ENCODE peak calls at places on chromosomes 5 and 9, in four cellular contexts. X is left ventricle myocardium inferior, D is heart right ventricle, U is cardiac muscle cell. W is an unnamed sample.

GRCh38 chr9:7376838-7377237 is 422.7 kb downstream of the DMAC1 start:
- DNase-seq in X (no peak), D (no peak), U (peak; percentile 27), W (no peak)

GRCh38 chr5:27472000-27472763 is 433.8 kb upstream of the CDH9 start:
- DNase-seq in X (no peak), D (no peak), U (peak; percentile 2), W (no peak)

GRCh38 chr5:141875022-141875740 is 3.0 kb downstream of the PCDH1 start:
- DNase-seq in X (peak; percentile 13), D (no peak), U (no peak), W (no peak)

GRCh38 chr5:127400524-127400923 is 109.9 kb downstream of the MEGF10 start:
- DNase-seq in X (no peak), D (no peak), U (no peak), W (no peak)

GRCh38 chr5:168340487-168340886 is 49.0 kb downstream of the WWC1 start:
- DNase-seq in X (no peak), D (no peak), U (no peak), W (no peak)

GRCh38 chr9:123400926-123401503 is 45.0 kb downstream of the CRB2 start:
- DNase-seq in X (no peak), D (peak; percentile 19), U (no peak), W (no peak)

GRCh38 chr5:72392326-72392733 is 72.2 kb downstream of the PTCD2 start:
- DNase-seq in X (no peak), D (peak; percentile 31), U (no peak), W (no peak)

GRCh38 chr5:103962023-103962422 is 399.4 kb upstream of the NUDT12 start:
- DNase-seq in X (no peak), D (no peak), U (no peak), W (no peak)

GRCh38 chr5:68711311-68712200 is 382.3 kb upstream of the SLC30A5 start:
- DNase-seq in X (no peak), D (no peak), U (no peak), W (no peak)

GRCh38 chr9:76537150-76537646 is 78.2 kb downstream of the GCNT1 start:
- DNase-seq in X (peak; percentile 36), D (peak; percentile 34), U (peak; percentile 30), W (no peak)

GRCh38 chr9:111036946-111037743 is 1.1 kb downstream of the LPAR1 start:
- DNase-seq in X (no peak), D (no peak), U (peak; percentile 57), W (no peak)

GRCh38 chr9:111036068-111036789 is 2.0 kb downstream of the LPAR1 start:
- DNase-seq in X (peak; percentile 66), D (peak; percentile 34), U (peak; percentile 62), W (peak; percentile 39)

GRCh38 chr9:111038336-111039202 is at the start of gene LPAR1:
- DNase-seq in X (peak; percentile 69), D (peak; percentile 18), U (peak; percentile 72), W (peak; percentile 46)

GRCh38 chr9:111039203-111039907 is 1.1 kb upstream of the LPAR1 start:
- DNase-seq in X (no peak), D (no peak), U (no peak), W (no peak)

DNA sequence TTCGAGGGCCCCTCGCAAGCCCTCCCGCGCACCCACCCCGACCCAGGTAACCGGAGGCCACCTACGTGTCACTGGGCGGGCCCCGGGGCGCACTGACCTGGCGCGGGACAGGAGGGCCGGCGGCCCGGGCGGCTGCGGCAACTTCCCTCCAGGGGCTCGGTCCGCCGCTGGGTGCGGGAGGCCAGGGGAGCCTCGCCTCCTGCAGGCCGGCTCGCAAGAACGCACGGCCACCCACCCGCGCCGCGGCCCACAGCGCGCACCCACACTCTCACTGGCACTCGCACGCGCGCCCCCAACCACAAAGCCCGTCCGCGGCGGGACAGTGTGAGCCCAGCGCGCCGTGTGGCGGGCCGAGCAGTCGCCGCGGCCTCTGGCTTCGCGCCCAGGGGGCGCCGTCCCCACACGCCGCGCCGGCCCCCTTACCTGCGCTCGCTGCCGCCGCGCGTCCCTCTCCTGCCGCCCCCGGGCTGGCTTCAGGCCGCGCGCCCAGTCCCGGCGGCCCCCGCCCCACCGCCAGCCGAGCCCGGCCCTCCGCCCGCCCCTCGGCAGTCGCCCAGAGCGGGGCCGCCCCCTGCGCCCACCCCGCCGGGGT is 430 bp downstream of the LPAR1 start:
- DNase-seq in X (peak; percentile 21), D (no peak), U (peak; percentile 57), W (no peak)
- H3K27ac ChIP-seq in X (peak overlapping the region; percentile 82), D (peak overlapping the region; percentile 71), U (no peak overlapping the region), W (peak overlapping the region; percentile 43)

GRCh38 chr5:32244017-32244416 is 68.7 kb downstream of the MTMR12 start:
- DNase-seq in X (no peak), D (no peak), U (no peak), W (no peak)

GRCh38 chr5:32239385-32239784 is 65.3 kb upstream of the GOLPH3 start:
- DNase-seq in X (no peak), D (no peak), U (no peak), W (no peak)

GRCh38 chr5:32245742-32246141 is 67.0 kb downstream of the MTMR12 start:
- DNase-seq in X (no peak), D (no peak), U (no peak), W (no peak)

DNA sequence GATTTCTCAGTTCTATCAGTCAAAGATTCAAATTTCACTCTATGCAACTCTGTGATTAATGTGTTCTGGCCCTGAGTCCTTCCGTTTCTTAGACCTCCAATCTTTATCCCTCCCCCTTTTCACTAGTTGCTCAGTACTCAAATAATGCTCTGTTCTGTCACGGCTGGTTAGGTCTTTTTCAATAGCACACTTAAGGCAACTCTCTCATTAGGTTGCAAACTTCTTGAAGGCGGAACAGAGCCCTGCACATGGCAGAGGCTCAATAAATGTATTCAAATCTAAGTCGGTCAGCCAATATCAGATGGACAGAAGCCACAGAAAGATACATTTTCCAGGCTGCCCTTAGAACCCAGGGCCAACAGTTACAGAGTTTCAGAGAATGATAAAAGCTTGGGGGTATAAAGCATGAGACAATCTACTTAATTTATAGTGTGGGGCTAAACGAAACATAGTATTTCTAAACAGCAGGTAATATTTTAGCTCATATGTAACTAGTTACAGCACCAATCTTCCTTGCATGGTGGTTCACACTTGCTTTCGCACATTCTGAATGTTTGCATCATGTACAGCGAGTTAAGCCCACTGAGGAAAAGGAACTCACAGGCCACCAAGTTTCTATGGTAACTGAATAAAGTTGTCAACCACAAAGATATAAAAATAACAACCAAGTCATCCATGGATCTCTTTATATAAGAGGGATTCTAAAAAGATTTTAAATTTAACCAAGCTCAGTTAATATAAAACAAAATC is 67.1 kb upstream of the GOLPH3 start:
- DNase-seq in X (no peak), D (no peak), U (no peak), W (no peak)
- H3K36me3 ChIP-seq in X (peaks cover 88% of the 10 kb centered on the region), D (no peaks in the 10 kb centered on the region), U (peaks cover 31% of the 10 kb centered on the region), W (peaks cover 34% of the 10 kb centered on the region)

DNA sequence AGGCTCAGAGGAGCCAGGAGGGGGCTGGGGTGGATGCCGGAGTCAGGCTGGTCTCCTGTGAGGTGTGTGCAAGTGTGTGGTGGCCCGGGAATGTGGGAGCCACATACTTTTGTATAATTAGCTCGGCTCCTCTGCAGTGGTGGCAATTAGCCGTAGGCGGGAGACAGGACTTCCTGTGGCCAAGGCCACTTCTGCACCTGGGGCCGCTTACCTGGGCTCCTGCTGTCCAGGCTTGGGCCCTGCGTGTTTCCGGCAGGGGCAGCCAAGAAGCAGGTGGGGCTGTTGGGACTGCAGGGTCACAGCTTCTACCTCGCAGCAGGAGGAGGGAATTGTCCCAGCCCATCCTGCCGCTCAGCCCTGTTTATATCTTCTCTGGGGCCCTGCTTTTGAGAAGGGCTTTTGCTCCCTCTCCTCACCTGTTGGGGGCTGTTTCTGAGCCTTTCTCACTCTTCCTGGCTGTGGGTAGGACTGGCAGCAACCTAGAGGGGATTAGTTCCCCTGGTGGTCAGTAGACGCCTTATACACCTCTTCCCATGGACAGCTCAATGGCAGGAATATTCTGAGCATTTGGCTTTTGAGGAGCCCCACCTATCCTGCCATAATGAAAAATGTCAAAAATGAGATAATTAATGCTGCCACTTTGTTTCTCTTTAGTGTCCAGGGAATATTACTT is 145.4 kb upstream of the PITX1 start:
- DNase-seq in X (no peak), D (no peak), U (no peak), W (no peak)
- TF ChIP-seq CTCF in X (no peak), D (no peak), U (no peak), W (no peak)

GRCh38 chr5:157592594-157592993 is 17.0 kb upstream of the ADAM19 start:
- DNase-seq in X (no peak), D (no peak), U (no peak), W (no peak)
- H3K27ac ChIP-seq in X (peak overlapping the region; percentile 28), D (no peak overlapping the region), U (no peak overlapping the region), W (no peak overlapping the region)

DNA sequence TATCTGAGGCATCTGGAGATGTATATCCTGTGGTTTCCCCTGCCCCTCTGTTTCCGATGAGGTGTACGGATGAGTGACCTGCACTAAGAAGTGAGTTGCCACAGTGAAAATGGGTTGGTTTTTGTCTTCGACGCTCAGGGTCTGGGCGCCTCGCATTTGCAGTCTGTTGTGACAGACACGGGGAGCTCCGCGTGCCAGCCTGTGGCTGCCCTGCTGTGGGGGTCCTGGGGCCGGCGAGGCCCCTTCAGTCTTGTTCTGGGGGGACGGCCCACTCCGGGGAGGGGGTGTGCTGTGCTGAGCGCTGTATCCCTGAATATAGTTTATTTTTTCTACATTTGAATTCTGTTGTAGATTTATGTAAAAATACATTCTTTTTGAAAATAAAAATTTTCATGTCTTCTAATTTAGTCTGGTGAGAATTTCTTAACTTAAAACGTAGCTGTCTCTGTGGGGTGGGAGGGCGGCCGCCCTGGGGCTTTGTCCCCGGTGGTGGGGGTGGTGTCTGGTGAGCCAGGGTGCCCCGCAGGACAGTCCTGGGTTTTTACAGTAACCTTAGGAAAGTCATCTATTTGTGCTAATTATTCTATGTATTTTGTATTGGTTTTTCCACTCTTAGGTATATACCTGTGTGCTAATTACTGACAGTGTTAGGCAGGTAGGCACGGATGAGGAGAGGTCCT is 4.7 kb downstream of the RNU6ATAC start:
- DNase-seq in X (no peak), D (no peak), U (no peak), W (no peak)
- H3K36me3 ChIP-seq in X (peaks cover 44% of the 10 kb centered on the region), D (no peaks in the 10 kb centered on the region), U (peaks cover 30% of the 10 kb centered on the region), W (peaks cover 46% of the 10 kb centered on the region)

DNA sequence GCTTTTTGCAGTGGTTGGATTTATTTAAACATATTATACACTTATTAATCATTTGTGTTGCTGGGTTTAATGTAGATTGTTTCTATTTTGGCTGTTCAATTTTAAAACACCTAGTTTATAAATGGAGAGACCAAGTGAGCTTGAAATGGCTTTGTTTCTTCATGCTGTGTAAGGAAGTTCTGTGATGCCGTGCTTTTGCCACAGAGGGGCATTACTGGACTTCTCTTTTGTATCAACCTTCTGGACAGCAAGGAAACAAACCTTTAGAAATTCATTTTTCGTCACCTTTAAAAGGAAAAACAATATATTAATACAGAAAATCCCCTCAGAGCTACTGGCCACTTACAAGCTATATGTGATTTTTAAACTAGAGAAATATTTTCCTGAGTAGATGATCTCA is 81.9 kb downstream of the DMRTA1 start:
- DNase-seq in X (no peak), D (no peak), U (no peak), W (no peak)
- TF ChIP-seq CTCF in X (peak; percentile 14), D (peak; percentile 30), U (no peak), W (no peak)

DNA sequence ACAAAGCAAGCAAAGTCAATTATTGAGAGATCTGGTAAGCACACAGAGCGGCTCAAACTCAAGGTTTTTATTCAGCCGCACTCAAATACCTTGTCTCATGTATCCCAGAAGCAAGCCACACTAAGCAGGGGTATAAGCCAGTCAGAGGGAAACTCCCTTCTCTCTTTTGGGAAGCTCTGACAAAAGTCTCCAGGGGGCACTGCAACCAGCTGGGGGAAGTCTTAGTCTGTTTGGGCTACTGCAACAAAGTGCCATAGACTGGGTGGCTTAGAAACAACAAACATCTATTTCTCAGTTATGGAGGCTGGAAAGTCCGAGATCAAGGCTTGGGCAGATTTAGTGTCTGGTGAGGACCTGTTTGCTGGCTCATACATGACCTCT is 246.0 kb downstream of the ENC1 start:
- DNase-seq in X (no peak), D (no peak), U (no peak), W (no peak)
- H3K27ac ChIP-seq in X (no peak overlapping the region), D (no peak overlapping the region), U (no peak overlapping the region), W (no peak overlapping the region)

W was measured in lung.